ENCODE peak calls at places on chromosomes 4 and X, in six cellular contexts. G is T follicular helper cell; M is NCI-H510A treated with DMSO at 0.1 percent for 48 hours; K is GM19239; L is sigmoid colon; B is activated T-cell treated with anti-CD3 and anti-CD28 coated beads, Interleukin-2, amount 50 U/mL, for 4 hours. I is an unnamed sample.

GRCh38 chr4:187387709-187388108 is 607.9 kb upstream of the ZFP42 start:
- DNase-seq in B (no peak), L (no peak), M (no peak), G (no peak), K (no peak), I (no peak)

GRCh38 chr4:73259552-73260140 is 1.0 kb upstream of the ANKRD17 start:
- DNase-seq in B (no peak), M (peak), G (no peak), K (no peak), L (no peak), I (no peak)

GRCh38 chr4:186982160-186982559 is 258.5 kb upstream of the FAT1 start:
- DNase-seq in G (no peak), K (no peak), L (no peak), B (no peak), M (no peak), I (no peak)

GRCh38 chrX:110050885-110051284 is 48.0 kb downstream of the TMEM164 start:
- DNase-seq in K (no peak), B (no peak), M (no peak), G (no peak), L (no peak), I (no peak)

GRCh38 chr4:140246216-140246615 is 92.2 kb upstream of the MAML3 start:
- DNase-seq in K (no peak), L (no peak), G (no peak), B (no peak), M (no peak), I (no peak)

GRCh38 chr4:23728393-23728792 is 161.5 kb downstream of the PPARGC1A start:
- DNase-seq in B (no peak), M (no peak), G (no peak), L (no peak), K (no peak), I (no peak)

GRCh38 chr4:170110290-170110672 is 20.5 kb upstream of the AADAT start:
- DNase-seq in G (no peak), L (no peak), K (no peak), B (no peak), M (no peak), I (no peak)

GRCh38 chrX:13721819-13722527 is 12.4 kb downstream of the TRAPPC2 start:
- DNase-seq in L (no peak), B (no peak), K (no peak), G (no peak), M (peak), I (no peak)

GRCh38 chr4:122668241-122668640 is 47.4 kb upstream of the IL21 start:
- DNase-seq in L (no peak), K (no peak), M (no peak), G (no peak), B (no peak), I (no peak)

GRCh38 chr4:14719053-14719452 is 283.2 kb upstream of the CPEB2 start:
- DNase-seq in G (no peak), K (no peak), B (no peak), M (peak), L (no peak), I (no peak)

GRCh38 chr4:110190249-110190648 is 8.2 kb downstream of the ELOVL6 start:
- DNase-seq in L (no peak), B (no peak), K (no peak), M (no peak), G (no peak), I (no peak)